ENCODE peak calls at places on chromosomes 2 and 18, in seven cellular contexts. One of them, this sample, is unnamed.
A peak's percentile ranks its signal among the peaks of the same experiment; 100 is the strongest.

GRCh38 chr2:169716229-169716886 is 17.3 kb upstream of the KLHL23 start:
- DNase-seq in endothelial cell of umbilical vein: peak; percentile 26
- DNase-seq in tibial nerve: no peak
- DNase-seq in right lobe of liver: no peak
- DNase-seq in GM12878: no peak
- DNase-seq in HepG2: no peak
- DNase-seq in HCT116: no peak
- DNase-seq in this sample: no peak

GRCh38 chr2:223414646-223415045 is 187.5 kb downstream of the SCG2 start:
- DNase-seq in endothelial cell of umbilical vein: no peak
- DNase-seq in tibial nerve: peak; percentile 62
- DNase-seq in right lobe of liver: no peak
- DNase-seq in GM12878: no peak
- DNase-seq in HepG2: no peak
- DNase-seq in HCT116: no peak
- DNase-seq in this sample: no peak

GRCh38 chr2:37590119-37590571 is 81.3 kb downstream of the CDC42EP3 start:
- DNase-seq in endothelial cell of umbilical vein: peak; percentile 29
- DNase-seq in tibial nerve: peak; percentile 53
- DNase-seq in right lobe of liver: no peak
- DNase-seq in GM12878: no peak
- DNase-seq in HepG2: no peak
- DNase-seq in HCT116: no peak
- DNase-seq in this sample: peak; percentile 80

GRCh38 chr2:113174369-113174735 is 581 bp downstream of the PSD4 start:
- DNase-seq in endothelial cell of umbilical vein: no peak
- DNase-seq in tibial nerve: no peak
- DNase-seq in right lobe of liver: no peak
- DNase-seq in GM12878: no peak
- DNase-seq in HepG2: no peak
- DNase-seq in HCT116: no peak
- DNase-seq in this sample: no peak

GRCh38 chr18:10588975-10589374 is 63.1 kb downstream of the NAPG start:
- DNase-seq in endothelial cell of umbilical vein: no peak
- DNase-seq in tibial nerve: no peak
- DNase-seq in right lobe of liver: no peak
- DNase-seq in GM12878: no peak
- DNase-seq in HepG2: no peak
- DNase-seq in HCT116: peak; percentile 18
- DNase-seq in this sample: no peak

GRCh38 chr2:101294861-101295260 is 13.6 kb downstream of the RNF149 start:
- DNase-seq in endothelial cell of umbilical vein: peak; percentile 67
- DNase-seq in tibial nerve: no peak
- DNase-seq in right lobe of liver: no peak
- DNase-seq in GM12878: no peak
- DNase-seq in HepG2: no peak
- DNase-seq in HCT116: no peak
- DNase-seq in this sample: no peak

GRCh38 chr2:222743263-222743865 is 71.9 kb downstream of the MOGAT1 start:
- DNase-seq in endothelial cell of umbilical vein: peak; percentile 81
- DNase-seq in tibial nerve: peak; percentile 40
- DNase-seq in right lobe of liver: no peak
- DNase-seq in GM12878: no peak
- DNase-seq in HepG2: no peak
- DNase-seq in HCT116: no peak
- DNase-seq in this sample: no peak

GRCh38 chr2:119857742-119858141 is 98.0 kb downstream of the PTPN4 start:
- DNase-seq in endothelial cell of umbilical vein: no peak
- DNase-seq in tibial nerve: no peak
- DNase-seq in right lobe of liver: no peak
- DNase-seq in GM12878: no peak
- DNase-seq in HepG2: no peak
- DNase-seq in HCT116: no peak
- DNase-seq in this sample: no peak

GRCh38 chr18:14936313-14936712 is 188.3 kb downstream of the ANKRD30B start:
- DNase-seq in endothelial cell of umbilical vein: no peak
- DNase-seq in tibial nerve: no peak
- DNase-seq in right lobe of liver: no peak
- DNase-seq in GM12878: no peak
- DNase-seq in HepG2: no peak
- DNase-seq in HCT116: no peak
- DNase-seq in this sample: no peak

GRCh38 chr18:63207154-63207790 is 112.3 kb downstream of the BCL2 start:
- DNase-seq in endothelial cell of umbilical vein: no peak
- DNase-seq in tibial nerve: no peak
- DNase-seq in right lobe of liver: no peak
- DNase-seq in GM12878: no peak
- DNase-seq in HepG2: no peak
- DNase-seq in HCT116: no peak
- DNase-seq in this sample: no peak

GRCh38 chr18:63205791-63206252 is 113.7 kb downstream of the BCL2 start:
- DNase-seq in endothelial cell of umbilical vein: no peak
- DNase-seq in tibial nerve: no peak
- DNase-seq in right lobe of liver: no peak
- DNase-seq in GM12878: no peak
- DNase-seq in HepG2: no peak
- DNase-seq in HCT116: no peak
- DNase-seq in this sample: no peak

GRCh38 chr18:63208676-63209075 is 110.9 kb downstream of the BCL2 start:
- DNase-seq in endothelial cell of umbilical vein: no peak
- DNase-seq in tibial nerve: no peak
- DNase-seq in right lobe of liver: no peak
- DNase-seq in GM12878: no peak
- DNase-seq in HepG2: no peak
- DNase-seq in HCT116: no peak
- DNase-seq in this sample: no peak

GRCh38 chr18:63207825-63208224 is 111.7 kb downstream of the BCL2 start:
- DNase-seq in endothelial cell of umbilical vein: no peak
- DNase-seq in tibial nerve: no peak
- DNase-seq in right lobe of liver: no peak
- DNase-seq in GM12878: no peak
- DNase-seq in HepG2: no peak
- DNase-seq in HCT116: no peak
- DNase-seq in this sample: no peak

DNA sequence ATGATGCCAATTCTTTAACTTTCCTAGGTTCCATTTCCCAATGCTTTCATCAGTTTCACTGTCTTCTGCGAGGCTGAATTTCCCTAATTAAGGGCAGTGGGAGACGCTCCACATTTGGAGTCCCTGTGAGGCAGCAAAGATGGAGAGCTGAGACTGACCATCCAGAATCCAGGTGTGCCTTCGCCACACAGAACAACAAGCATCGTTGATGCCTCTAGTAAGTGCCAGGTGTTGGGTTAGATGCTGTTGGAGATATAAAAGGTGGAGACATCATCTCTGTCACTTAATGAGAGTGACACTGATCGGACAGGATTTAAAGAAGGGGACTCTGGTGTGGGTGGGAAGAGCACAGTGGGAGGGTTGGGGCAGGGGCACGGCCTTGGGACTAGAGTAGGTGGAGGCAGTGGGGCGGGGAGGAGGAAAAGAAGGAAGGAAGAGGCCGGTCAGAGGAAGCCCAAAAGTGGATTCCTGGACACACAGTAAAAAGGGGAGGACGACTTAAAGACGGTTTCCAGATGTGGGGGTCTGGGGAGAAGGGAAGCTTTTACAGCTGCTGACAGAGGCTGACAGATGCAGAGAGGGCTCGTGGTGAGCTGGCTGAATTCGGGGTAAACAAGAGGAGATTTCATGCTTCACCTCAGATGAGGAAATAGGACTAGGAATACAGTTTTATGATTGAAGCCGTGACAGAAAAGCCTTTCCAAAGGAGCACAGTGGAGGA is 113.0 kb downstream of the BCL2 start:
- DNase-seq in endothelial cell of umbilical vein: no peak
- DNase-seq in tibial nerve: no peak
- DNase-seq in right lobe of liver: no peak
- DNase-seq in GM12878: no peak
- DNase-seq in HepG2: no peak
- DNase-seq in HCT116: no peak
- DNase-seq in this sample: no peak
- H3K4me3 ChIP-seq in endothelial cell of umbilical vein: no peak overlapping the region
- H3K4me3 ChIP-seq in tibial nerve: no peak overlapping the region
- H3K4me3 ChIP-seq in right lobe of liver: no peak overlapping the region
- H3K4me3 ChIP-seq in GM12878: peak overlapping the region; percentile 28
- H3K4me3 ChIP-seq in HepG2: no peak overlapping the region
- H3K4me3 ChIP-seq in HCT116: no peak overlapping the region
- H3K4me3 ChIP-seq in this sample: no peak overlapping the region

GRCh38 chr18:657998-658946 is 819 bp downstream of the TYMS start:
- DNase-seq in endothelial cell of umbilical vein: peak; percentile 93
- DNase-seq in tibial nerve: peak; percentile 70
- DNase-seq in right lobe of liver: peak; percentile 93
- DNase-seq in GM12878: peak; percentile 57
- DNase-seq in HepG2: peak; percentile 92
- DNase-seq in HCT116: peak; percentile 82
- DNase-seq in this sample: peak; percentile 29
- TF ChIP-seq POLR2A in endothelial cell of umbilical vein: peak; percentile 74
- TF ChIP-seq POLR2A in tibial nerve: no peak
- TF ChIP-seq POLR2A in right lobe of liver: peak; percentile 49
- TF ChIP-seq POLR2A in GM12878: peak; percentile 80
- TF ChIP-seq POLR2A in HepG2: peak; percentile 93
- TF ChIP-seq POLR2A in HCT116: peak; percentile 49
- TF ChIP-seq POLR2A in this sample: no peak

GRCh38 chr18:21196426-21196825 is 45.6 kb upstream of the GREB1L start:
- DNase-seq in endothelial cell of umbilical vein: no peak
- DNase-seq in tibial nerve: no peak
- DNase-seq in right lobe of liver: no peak
- DNase-seq in GM12878: no peak
- DNase-seq in HepG2: no peak
- DNase-seq in HCT116: no peak
- DNase-seq in this sample: no peak

GRCh38 chr18:21191596-21192307 is 50.3 kb upstream of the GREB1L start:
- DNase-seq in endothelial cell of umbilical vein: peak; percentile 24
- DNase-seq in tibial nerve: peak; percentile 36
- DNase-seq in right lobe of liver: peak; percentile 57
- DNase-seq in GM12878: no peak
- DNase-seq in HepG2: peak; percentile 42
- DNase-seq in HCT116: peak; percentile 57
- DNase-seq in this sample: no peak

GRCh38 chr18:21194871-21195771 is 46.9 kb upstream of the GREB1L start:
- DNase-seq in endothelial cell of umbilical vein: peak; percentile 48
- DNase-seq in tibial nerve: no peak
- DNase-seq in right lobe of liver: no peak
- DNase-seq in GM12878: no peak
- DNase-seq in HepG2: peak; percentile 24
- DNase-seq in HCT116: peak; percentile 79
- DNase-seq in this sample: no peak

GRCh38 chr18:21187886-21188285 is 54.1 kb upstream of the GREB1L start:
- DNase-seq in endothelial cell of umbilical vein: no peak
- DNase-seq in tibial nerve: no peak
- DNase-seq in right lobe of liver: no peak
- DNase-seq in GM12878: no peak
- DNase-seq in HepG2: no peak
- DNase-seq in HCT116: no peak
- DNase-seq in this sample: no peak

DNA sequence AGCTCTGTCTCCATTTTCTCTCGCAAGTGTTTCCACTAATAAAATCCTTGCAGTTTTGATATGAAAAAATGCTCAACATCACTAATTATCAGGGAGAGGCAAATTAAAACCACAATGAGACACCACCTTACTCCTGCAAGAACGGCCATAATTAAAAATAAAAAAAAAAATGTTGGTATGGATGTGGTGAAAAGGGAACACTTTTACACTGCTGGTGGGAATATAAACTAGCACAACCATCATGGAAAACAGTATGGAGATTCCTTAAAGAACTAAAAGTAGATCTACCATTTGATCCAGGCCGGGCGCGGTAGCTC is 49.8 kb upstream of the GREB1L start:
- DNase-seq in endothelial cell of umbilical vein: no peak
- DNase-seq in tibial nerve: no peak
- DNase-seq in right lobe of liver: no peak
- DNase-seq in GM12878: no peak
- DNase-seq in HepG2: no peak
- DNase-seq in HCT116: no peak
- DNase-seq in this sample: no peak
- TF ChIP-seq CTCF in endothelial cell of umbilical vein: no peak
- TF ChIP-seq CTCF in tibial nerve: no peak
- TF ChIP-seq CTCF in right lobe of liver: no peak
- TF ChIP-seq CTCF in GM12878: no peak
- TF ChIP-seq CTCF in HepG2: no peak
- TF ChIP-seq CTCF in HCT116: no peak
- TF ChIP-seq CTCF in this sample: no peak

GRCh38 chr2:241898681-241899270 is 29.2 kb downstream of the RTP5 start:
- DNase-seq in endothelial cell of umbilical vein: no peak
- DNase-seq in tibial nerve: no peak
- DNase-seq in right lobe of liver: peak; percentile 42
- DNase-seq in GM12878: no peak
- DNase-seq in HepG2: no peak
- DNase-seq in HCT116: no peak
- DNase-seq in this sample: no peak

GRCh38 chr2:241900251-241901017 is 30.9 kb downstream of the RTP5 start:
- DNase-seq in endothelial cell of umbilical vein: no peak
- DNase-seq in tibial nerve: no peak
- DNase-seq in right lobe of liver: peak; percentile 51
- DNase-seq in GM12878: no peak
- DNase-seq in HepG2: no peak
- DNase-seq in HCT116: no peak
- DNase-seq in this sample: no peak

GRCh38 chr2:241901500-241902351 is 32.2 kb downstream of the RTP5 start:
- DNase-seq in endothelial cell of umbilical vein: no peak
- DNase-seq in tibial nerve: no peak
- DNase-seq in right lobe of liver: peak; percentile 40
- DNase-seq in GM12878: no peak
- DNase-seq in HepG2: no peak
- DNase-seq in HCT116: no peak
- DNase-seq in this sample: no peak

GRCh38 chr2:241902357-241902991 is 32.9 kb downstream of the RTP5 start:
- DNase-seq in endothelial cell of umbilical vein: no peak
- DNase-seq in tibial nerve: no peak
- DNase-seq in right lobe of liver: peak; percentile 45
- DNase-seq in GM12878: no peak
- DNase-seq in HepG2: no peak
- DNase-seq in HCT116: no peak
- DNase-seq in this sample: no peak

GRCh38 chr2:241901018-241901380 is 31.5 kb downstream of the RTP5 start:
- DNase-seq in endothelial cell of umbilical vein: no peak
- DNase-seq in tibial nerve: no peak
- DNase-seq in right lobe of liver: peak; percentile 40
- DNase-seq in GM12878: no peak
- DNase-seq in HepG2: no peak
- DNase-seq in HCT116: no peak
- DNase-seq in this sample: no peak
- H3K4me3 ChIP-seq in endothelial cell of umbilical vein: no peak overlapping the region
- H3K4me3 ChIP-seq in tibial nerve: no peak overlapping the region
- H3K4me3 ChIP-seq in right lobe of liver: no peak overlapping the region
- H3K4me3 ChIP-seq in GM12878: no peak overlapping the region
- H3K4me3 ChIP-seq in HepG2: no peak overlapping the region
- H3K4me3 ChIP-seq in HCT116: no peak overlapping the region
- H3K4me3 ChIP-seq in this sample: no peak overlapping the region

This sample was measured in gastrocnemius medialis.